ENCODE peak calls at places on chromosomes 6 and 20, in six cellular contexts. M is endodermal cell, V is SJSA1, S is aorta, E is heart right ventricle, N is GM23248. C is an unnamed sample. For H3K4me1 and H3K27me3, the result is how much of the 10 kb centered on the place peaks cover.

GRCh38 chr6:33429745-33430042 is 9.8 kb downstream of the SYNGAP1 start:
- DNase-seq in M (no peak), V (no peak), S (no peak), E (no peak), N (no peak), C (no peak)

GRCh38 chr6:152236370-152237097 is 400.6 kb downstream of the SYNE1 start:
- DNase-seq in M (no peak), V (no peak), S (no peak), E (no peak), N (no peak), C (no peak)

GRCh38 chr6:1604347-1604990 is 5.2 kb upstream of the FOXC1 start:
- DNase-seq in M (peak), V (peak), S (peak), E (no peak), N (peak), C (no peak)

GRCh38 chr20:61664741-61665320 is 400.9 kb downstream of the TAF4 start:
- DNase-seq in M (no peak), V (no peak), S (no peak), E (no peak), N (peak), C (no peak)

GRCh38 chr6:15363523-15364400 is 117.9 kb downstream of the JARID2 start:
- DNase-seq in M (peak), V (no peak), S (no peak), E (no peak), N (no peak), C (no peak)

GRCh38 chr6:41824571-41825569 is 37.4 kb downstream of the TOMM6 start:
- DNase-seq in M (no peak), V (no peak), S (no peak), E (no peak), N (no peak), C (no peak)

GRCh38 chr6:106134906-106135634 is 48.9 kb downstream of the PRDM1 start:
- DNase-seq in M (no peak), V (peak), S (no peak), E (no peak), N (peak), C (no peak)

GRCh38 chr20:34473262-34473883 is 42.8 kb upstream of the DYNLRB1 start:
- DNase-seq in M (peak), V (no peak), S (no peak), E (peak), N (peak), C (no peak)

DNA sequence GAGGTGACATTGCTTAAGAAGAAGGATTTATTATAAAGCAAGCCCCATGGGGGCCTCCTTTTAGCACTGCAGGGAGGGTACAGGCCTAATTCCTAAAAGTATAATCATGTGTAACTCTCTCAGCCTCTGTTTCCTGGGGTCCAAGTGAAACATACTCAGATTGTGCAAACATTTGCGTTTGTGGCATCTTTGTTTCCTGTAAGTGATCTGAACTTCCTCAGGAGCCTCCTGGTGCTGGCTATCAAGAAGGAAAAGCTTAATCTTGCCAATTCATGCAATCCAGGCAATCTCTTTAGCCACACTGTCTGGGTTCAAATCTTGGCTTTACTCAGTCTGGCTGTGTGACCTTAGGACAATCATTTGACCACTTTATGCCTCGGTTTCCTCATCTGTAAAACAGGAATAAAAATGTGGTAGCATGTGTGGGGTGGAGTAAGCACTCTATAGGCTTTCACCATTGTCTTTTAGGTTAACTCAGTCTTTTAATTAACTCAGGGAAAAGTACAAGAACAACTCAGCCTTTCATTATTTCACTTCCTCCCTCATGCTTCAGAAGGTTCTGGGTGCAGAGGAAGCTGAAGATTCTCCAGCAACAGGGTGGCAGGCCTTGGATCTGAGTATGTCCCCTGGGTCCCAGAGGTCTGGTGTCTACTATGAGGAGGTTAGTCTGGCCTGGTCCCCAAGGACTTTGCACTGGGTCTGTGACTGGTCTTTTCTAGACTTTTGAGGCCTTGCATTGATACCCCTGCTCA is 847 bp upstream of the SIRPB2 start:
- DNase-seq in M (no peak), V (no peak), S (no peak), E (no peak), N (no peak), C (no peak)
- H3K27ac ChIP-seq in M (no peak), V (no peak), S (no peak), E (peak), N (no peak), C (no peak)

GRCh38 chr20:10523438-10523837 is 88.3 kb downstream of the SLX4IP start:
- DNase-seq in M (no peak), V (no peak), S (no peak), E (no peak), N (no peak), C (no peak)
- H3K4me1 ChIP-seq in M (under half), V (under half), S (under half), E (under half), N (under half), C (half or more)

GRCh38 chr20:54173653-54174451 is at the start of gene CYP24A1:
- DNase-seq in M (peak), V (no peak), S (no peak), E (no peak), N (peak), C (no peak)
- H3K27me3 ChIP-seq in M (half or more), V (half or more), S (under half), E (half or more), N (under half), C (under half)

DNA sequence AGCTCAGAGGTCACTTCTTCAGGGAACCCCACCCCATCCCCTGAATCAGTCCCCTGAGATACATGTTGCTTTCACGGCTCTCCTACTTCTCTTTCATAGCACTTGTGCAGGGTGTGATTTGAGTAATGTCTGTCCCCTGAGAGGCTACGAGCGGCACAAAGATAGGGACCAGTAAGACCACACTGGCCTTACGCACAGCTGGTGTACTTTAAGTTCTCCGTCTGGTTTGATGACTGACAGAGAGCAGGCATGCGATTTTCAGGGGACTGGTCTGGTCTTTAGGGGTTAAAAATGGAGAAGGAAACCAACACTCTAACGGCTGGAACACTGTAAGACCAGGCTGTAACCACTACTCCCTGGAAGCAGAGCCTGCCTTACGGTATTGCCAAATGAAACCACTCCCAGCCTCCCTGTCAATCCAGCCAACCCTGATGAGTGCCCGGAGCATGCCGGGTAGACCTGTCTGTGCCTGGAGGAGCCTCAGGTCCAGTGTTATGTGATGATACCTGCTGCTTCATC is 47.1 kb downstream of the ELMO2 start:
- DNase-seq in M (no peak), V (no peak), S (no peak), E (no peak), N (no peak), C (no peak)
- H3K27ac ChIP-seq in M (no peak), V (no peak), S (no peak), E (peak), N (no peak), C (no peak)

GRCh38 chr20:38871560-38871953 is 54.7 kb upstream of the FAM83D start:
- DNase-seq in M (no peak), V (no peak), S (no peak), E (no peak), N (no peak), C (no peak)
- H3K4me1 ChIP-seq in M (under half), V (under half), S (under half), E (half or more), N (under half), C (under half)

GRCh38 chr20:2759603-2760360 is 40.6 kb downstream of the CPXM1 start:
- DNase-seq in M (peak), V (no peak), S (no peak), E (no peak), N (no peak), C (no peak)
- H3K27me3 ChIP-seq in M (under half), V (under half), S (under half), E (under half), N (half or more), C (half or more)

DNA sequence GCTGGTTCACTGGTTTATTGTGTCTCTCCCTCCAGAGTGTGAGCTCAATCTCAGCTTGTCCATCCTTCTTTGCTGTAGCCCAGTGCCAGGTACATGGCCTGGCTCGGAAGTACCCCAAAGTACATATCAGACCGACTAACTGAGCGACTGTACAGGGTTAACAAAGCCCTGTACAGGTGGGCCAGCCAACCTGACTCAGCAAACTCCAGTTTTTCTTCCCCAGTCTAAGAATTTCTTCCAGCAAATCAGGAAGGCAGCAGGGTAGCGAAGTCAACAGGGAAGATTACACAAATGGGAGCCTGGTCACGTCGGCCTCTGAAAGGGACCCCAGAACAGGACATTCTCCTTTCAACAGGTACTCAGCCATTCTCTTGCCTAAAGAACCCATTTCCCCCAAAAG is 31.3 kb downstream of the ZMYND8 start:
- DNase-seq in M (no peak), V (no peak), S (no peak), E (no peak), N (no peak), C (no peak)
- H3K27ac ChIP-seq in M (no peak), V (no peak), S (no peak), E (peak), N (no peak), C (no peak)

GRCh38 chr20:63337786-63338420 is 23.2 kb downstream of the CHRNA4 start:
- DNase-seq in M (no peak), V (no peak), S (no peak), E (no peak), N (no peak), C (no peak)
- H3K4me1 ChIP-seq in M (under half), V (under half), S (under half), E (under half), N (under half), C (under half)

DNA sequence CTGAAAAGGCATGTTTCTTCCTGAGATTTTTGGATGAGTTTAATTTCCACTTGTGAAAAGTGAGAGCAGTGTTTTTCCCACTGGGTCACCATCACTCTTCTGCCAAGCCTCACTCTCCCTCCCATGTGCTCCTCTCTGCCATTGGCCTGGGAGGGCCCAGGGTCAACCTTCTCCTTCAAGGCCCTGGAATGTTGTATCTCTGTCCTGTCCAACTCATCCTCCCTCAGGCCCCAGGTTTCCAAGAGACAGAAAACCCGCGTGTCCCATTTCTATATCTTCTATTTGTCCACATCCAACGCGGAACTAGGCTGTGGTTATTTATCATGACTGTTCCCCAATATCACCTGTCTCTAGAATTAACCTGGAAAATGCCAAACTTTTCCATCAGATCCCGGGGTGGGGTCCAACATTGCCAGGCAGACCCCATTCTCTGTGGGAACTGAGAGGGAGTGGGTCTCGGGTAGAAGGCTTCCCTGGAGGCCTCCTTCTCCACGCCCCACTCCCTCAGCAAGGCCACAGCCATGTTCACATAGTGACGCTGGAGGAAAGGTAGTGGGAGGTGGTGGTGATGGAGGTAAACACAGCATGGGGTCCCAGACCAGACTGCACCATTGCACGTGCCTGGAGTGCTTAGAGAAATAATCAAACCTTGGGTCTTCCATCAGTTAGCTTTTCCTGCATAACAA is 173.5 kb downstream of the SCP2D1 start:
- DNase-seq in M (no peak), V (no peak), S (no peak), E (no peak), N (no peak), C (no peak)
- H3K27me3 ChIP-seq in M (under half), V (under half), S (under half), E (under half), N (under half), C (under half)

DNA sequence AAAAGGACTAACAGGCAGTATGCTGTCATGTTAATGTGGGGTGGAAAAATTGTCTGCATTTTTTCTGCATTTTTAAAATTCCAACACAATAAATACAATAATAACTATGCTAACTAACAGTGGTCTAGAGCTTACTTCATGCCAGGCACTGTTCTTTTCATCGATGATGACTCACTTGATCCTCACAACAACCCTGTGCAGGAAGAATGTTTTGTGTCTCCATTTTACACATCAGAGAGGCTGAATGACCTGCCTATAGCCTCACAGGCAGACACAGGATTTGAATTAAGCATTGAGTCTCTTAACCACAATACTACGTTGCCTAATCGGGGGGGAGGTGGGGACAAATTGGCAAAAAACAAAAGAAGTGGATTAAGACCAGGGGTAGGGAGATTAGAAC is 26.9 kb upstream of the FANCE start:
- DNase-seq in M (no peak), V (peak), S (no peak), E (no peak), N (peak), C (peak)
- H3K27ac ChIP-seq in M (no peak), V (peak), S (no peak), E (no peak), N (peak), C (no peak)